ENCODE peak calls at places on chromosomes 5 and 9, in eight cellular contexts. One of them, this sample, is unnamed.

GRCh38 chr9:113888361-113888760 is 12.3 kb downstream of the ZNF618 start:
- DNase-seq in OCI-LY7: no peak
- DNase-seq in Peyer's patch: no peak
- DNase-seq in coronary artery: no peak
- DNase-seq in brain microvascular endothelial cell: no peak
- DNase-seq in osteoblast: no peak
- DNase-seq in endothelial cell of umbilical vein: no peak
- DNase-seq in right lobe of liver: no peak
- DNase-seq in this sample: no peak

GRCh38 chr5:134101686-134102439 is 12.6 kb upstream of the TCF7 start:
- DNase-seq in OCI-LY7: peak
- DNase-seq in Peyer's patch: peak
- DNase-seq in coronary artery: no peak
- DNase-seq in brain microvascular endothelial cell: no peak
- DNase-seq in osteoblast: peak
- DNase-seq in endothelial cell of umbilical vein: peak
- DNase-seq in right lobe of liver: peak
- DNase-seq in this sample: no peak

GRCh38 chr5:158812381-158812780 is 287.3 kb downstream of the EBF1 start:
- DNase-seq in OCI-LY7: peak
- DNase-seq in Peyer's patch: peak
- DNase-seq in coronary artery: no peak
- DNase-seq in brain microvascular endothelial cell: no peak
- DNase-seq in osteoblast: no peak
- DNase-seq in endothelial cell of umbilical vein: peak
- DNase-seq in right lobe of liver: no peak
- DNase-seq in this sample: no peak

GRCh38 chr5:147504535-147504934 is 5.3 kb downstream of the DPYSL3 start:
- DNase-seq in OCI-LY7: no peak
- DNase-seq in Peyer's patch: no peak
- DNase-seq in coronary artery: no peak
- DNase-seq in brain microvascular endothelial cell: no peak
- DNase-seq in osteoblast: no peak
- DNase-seq in endothelial cell of umbilical vein: peak
- DNase-seq in right lobe of liver: no peak
- DNase-seq in this sample: no peak

GRCh38 chr9:35681341-35682002 is 7.7 kb downstream of the CA9 start:
- DNase-seq in OCI-LY7: no peak
- DNase-seq in Peyer's patch: no peak
- DNase-seq in coronary artery: no peak
- DNase-seq in brain microvascular endothelial cell: no peak
- DNase-seq in osteoblast: no peak
- DNase-seq in endothelial cell of umbilical vein: no peak
- DNase-seq in right lobe of liver: no peak
- DNase-seq in this sample: peak

GRCh38 chr5:11234501-11234911 is 473.5 kb upstream of the DAP start:
- DNase-seq in OCI-LY7: no peak
- DNase-seq in Peyer's patch: no peak
- DNase-seq in coronary artery: no peak
- DNase-seq in brain microvascular endothelial cell: no peak
- DNase-seq in osteoblast: no peak
- DNase-seq in endothelial cell of umbilical vein: no peak
- DNase-seq in right lobe of liver: no peak
- DNase-seq in this sample: no peak

GRCh38 chr9:84860423-84861115 is 191.0 kb downstream of the NTRK2 start:
- DNase-seq in OCI-LY7: no peak
- DNase-seq in Peyer's patch: no peak
- DNase-seq in coronary artery: no peak
- DNase-seq in brain microvascular endothelial cell: peak
- DNase-seq in osteoblast: no peak
- DNase-seq in endothelial cell of umbilical vein: no peak
- DNase-seq in right lobe of liver: no peak
- DNase-seq in this sample: no peak

GRCh38 chr9:84266087-84266561 is 74.4 kb downstream of the SLC28A3 start:
- DNase-seq in OCI-LY7: no peak
- DNase-seq in Peyer's patch: no peak
- DNase-seq in coronary artery: no peak
- DNase-seq in brain microvascular endothelial cell: no peak
- DNase-seq in osteoblast: no peak
- DNase-seq in endothelial cell of umbilical vein: no peak
- DNase-seq in right lobe of liver: no peak
- DNase-seq in this sample: no peak

GRCh38 chr5:44372028-44372427 is 17.2 kb downstream of the FGF10 start:
- DNase-seq in OCI-LY7: no peak
- DNase-seq in Peyer's patch: no peak
- DNase-seq in coronary artery: no peak
- DNase-seq in brain microvascular endothelial cell: no peak
- DNase-seq in osteoblast: no peak
- DNase-seq in endothelial cell of umbilical vein: no peak
- DNase-seq in right lobe of liver: no peak
- DNase-seq in this sample: no peak

GRCh38 chr5:87924451-87924850 is 344.2 kb downstream of the TMEM161B start:
- DNase-seq in OCI-LY7: no peak
- DNase-seq in Peyer's patch: no peak
- DNase-seq in coronary artery: no peak
- DNase-seq in brain microvascular endothelial cell: no peak
- DNase-seq in osteoblast: no peak
- DNase-seq in endothelial cell of umbilical vein: no peak
- DNase-seq in right lobe of liver: no peak
- DNase-seq in this sample: no peak

GRCh38 chr5:151151263-151151660 is 6.3 kb downstream of the ANXA6 start:
- DNase-seq in OCI-LY7: no peak
- DNase-seq in Peyer's patch: no peak
- DNase-seq in coronary artery: no peak
- DNase-seq in brain microvascular endothelial cell: no peak
- DNase-seq in osteoblast: no peak
- DNase-seq in endothelial cell of umbilical vein: no peak
- DNase-seq in right lobe of liver: no peak
- DNase-seq in this sample: no peak

GRCh38 chr5:66378407-66378806 is 217.8 kb upstream of the MAST4 start:
- DNase-seq in OCI-LY7: no peak
- DNase-seq in Peyer's patch: no peak
- DNase-seq in coronary artery: no peak
- DNase-seq in brain microvascular endothelial cell: no peak
- DNase-seq in osteoblast: no peak
- DNase-seq in endothelial cell of umbilical vein: no peak
- DNase-seq in right lobe of liver: no peak
- DNase-seq in this sample: no peak

GRCh38 chr5:133801955-133802751 is 166.3 kb downstream of the C5orf15 start:
- DNase-seq in OCI-LY7: no peak
- DNase-seq in Peyer's patch: no peak
- DNase-seq in coronary artery: no peak
- DNase-seq in brain microvascular endothelial cell: peak
- DNase-seq in osteoblast: no peak
- DNase-seq in endothelial cell of umbilical vein: no peak
- DNase-seq in right lobe of liver: no peak
- DNase-seq in this sample: peak

GRCh38 chr5:74766348-74766886 is 500 bp downstream of the GFM2 start:
- DNase-seq in OCI-LY7: peak
- DNase-seq in Peyer's patch: no peak
- DNase-seq in coronary artery: no peak
- DNase-seq in brain microvascular endothelial cell: no peak
- DNase-seq in osteoblast: peak
- DNase-seq in endothelial cell of umbilical vein: peak
- DNase-seq in right lobe of liver: no peak
- DNase-seq in this sample: peak

GRCh38 chr9:3751125-3751758 is 225.4 kb upstream of the RFX3 start:
- DNase-seq in OCI-LY7: no peak
- DNase-seq in Peyer's patch: no peak
- DNase-seq in coronary artery: no peak
- DNase-seq in brain microvascular endothelial cell: no peak
- DNase-seq in osteoblast: no peak
- DNase-seq in endothelial cell of umbilical vein: no peak
- DNase-seq in right lobe of liver: no peak
- DNase-seq in this sample: peak

GRCh38 chr5:91383956-91384300 is 811 bp upstream of the ARRDC3 start:
- DNase-seq in OCI-LY7: peak
- DNase-seq in Peyer's patch: peak
- DNase-seq in coronary artery: no peak
- DNase-seq in brain microvascular endothelial cell: no peak
- DNase-seq in osteoblast: no peak
- DNase-seq in endothelial cell of umbilical vein: peak
- DNase-seq in right lobe of liver: no peak
- DNase-seq in this sample: no peak

GRCh38 chr5:32450952-32451351 is 6.4 kb upstream of the ZFR start:
- DNase-seq in OCI-LY7: no peak
- DNase-seq in Peyer's patch: no peak
- DNase-seq in coronary artery: no peak
- DNase-seq in brain microvascular endothelial cell: no peak
- DNase-seq in osteoblast: no peak
- DNase-seq in endothelial cell of umbilical vein: no peak
- DNase-seq in right lobe of liver: no peak
- DNase-seq in this sample: no peak

GRCh38 chr9:109887079-109887478 is 107.1 kb downstream of the PALM2AKAP2 start:
- DNase-seq in OCI-LY7: no peak
- DNase-seq in Peyer's patch: no peak
- DNase-seq in coronary artery: no peak
- DNase-seq in brain microvascular endothelial cell: peak
- DNase-seq in osteoblast: peak
- DNase-seq in endothelial cell of umbilical vein: peak
- DNase-seq in right lobe of liver: no peak
- DNase-seq in this sample: peak

GRCh38 chr5:82178378-82178777 is 99.8 kb downstream of the RPS23 start:
- DNase-seq in OCI-LY7: no peak
- DNase-seq in Peyer's patch: no peak
- DNase-seq in coronary artery: no peak
- DNase-seq in brain microvascular endothelial cell: no peak
- DNase-seq in osteoblast: no peak
- DNase-seq in endothelial cell of umbilical vein: no peak
- DNase-seq in right lobe of liver: no peak
- DNase-seq in this sample: no peak

GRCh38 chr9:75148551-75148950 is 60.2 kb downstream of the OSTF1 start:
- DNase-seq in OCI-LY7: no peak
- DNase-seq in Peyer's patch: no peak
- DNase-seq in coronary artery: no peak
- DNase-seq in brain microvascular endothelial cell: peak
- DNase-seq in osteoblast: peak
- DNase-seq in endothelial cell of umbilical vein: peak
- DNase-seq in right lobe of liver: no peak
- DNase-seq in this sample: peak

GRCh38 chr5:133707629-133708028 is 95.3 kb upstream of the FSTL4 start:
- DNase-seq in OCI-LY7: no peak
- DNase-seq in Peyer's patch: no peak
- DNase-seq in coronary artery: no peak
- DNase-seq in brain microvascular endothelial cell: no peak
- DNase-seq in osteoblast: no peak
- DNase-seq in endothelial cell of umbilical vein: no peak
- DNase-seq in right lobe of liver: no peak
- DNase-seq in this sample: no peak

GRCh38 chr5:27450607-27451006 is 412.2 kb upstream of the CDH9 start:
- DNase-seq in OCI-LY7: no peak
- DNase-seq in Peyer's patch: no peak
- DNase-seq in coronary artery: no peak
- DNase-seq in brain microvascular endothelial cell: no peak
- DNase-seq in osteoblast: no peak
- DNase-seq in endothelial cell of umbilical vein: no peak
- DNase-seq in right lobe of liver: no peak
- DNase-seq in this sample: peak

GRCh38 chr5:74412064-74412463 is 228.5 kb downstream of the ENC1 start:
- DNase-seq in OCI-LY7: no peak
- DNase-seq in Peyer's patch: no peak
- DNase-seq in coronary artery: no peak
- DNase-seq in brain microvascular endothelial cell: no peak
- DNase-seq in osteoblast: no peak
- DNase-seq in endothelial cell of umbilical vein: no peak
- DNase-seq in right lobe of liver: no peak
- DNase-seq in this sample: no peak

GRCh38 chr9:116599342-116599884 is 87.7 kb upstream of the TRIM32 start:
- DNase-seq in OCI-LY7: no peak
- DNase-seq in Peyer's patch: no peak
- DNase-seq in coronary artery: no peak
- DNase-seq in brain microvascular endothelial cell: no peak
- DNase-seq in osteoblast: no peak
- DNase-seq in endothelial cell of umbilical vein: no peak
- DNase-seq in right lobe of liver: no peak
- DNase-seq in this sample: no peak
- TF ChIP-seq CTCF in OCI-LY7: peak
- TF ChIP-seq CTCF in Peyer's patch: no peak
- TF ChIP-seq CTCF in coronary artery: no peak
- TF ChIP-seq CTCF in brain microvascular endothelial cell: peak
- TF ChIP-seq CTCF in osteoblast: peak
- TF ChIP-seq CTCF in endothelial cell of umbilical vein: no peak
- TF ChIP-seq CTCF in right lobe of liver: no peak
- TF ChIP-seq CTCF in this sample: no peak

DNA sequence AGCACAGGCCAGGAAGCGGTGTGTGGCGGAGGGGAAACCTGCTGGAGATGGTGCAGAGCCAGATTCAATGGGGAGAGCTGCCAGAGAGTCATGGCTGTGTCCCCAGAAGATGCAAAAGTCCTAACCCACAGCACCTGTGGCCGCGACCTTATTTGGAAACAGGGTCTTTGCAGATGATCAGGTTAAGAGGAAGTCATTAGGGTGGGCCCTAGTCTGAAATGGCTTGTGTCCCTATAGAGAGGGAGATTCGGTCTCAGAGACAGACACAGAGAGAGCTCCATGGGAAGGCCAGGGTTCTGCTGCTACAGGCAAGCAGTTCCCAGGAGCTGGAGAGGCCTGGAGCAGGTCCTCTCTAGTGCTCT is 1.8 kb upstream of the LPCAT1 start:
- DNase-seq in OCI-LY7: peak
- DNase-seq in Peyer's patch: peak
- DNase-seq in coronary artery: no peak
- DNase-seq in brain microvascular endothelial cell: no peak
- DNase-seq in osteoblast: peak
- DNase-seq in endothelial cell of umbilical vein: no peak
- DNase-seq in right lobe of liver: no peak
- DNase-seq in this sample: no peak
- H3K4me3 ChIP-seq in OCI-LY7: peak
- H3K4me3 ChIP-seq in Peyer's patch: no peak
- H3K4me3 ChIP-seq in coronary artery: no peak
- H3K4me3 ChIP-seq in brain microvascular endothelial cell: no peak
- H3K4me3 ChIP-seq in osteoblast: no peak
- H3K4me3 ChIP-seq in endothelial cell of umbilical vein: no peak
- H3K4me3 ChIP-seq in right lobe of liver: no peak
- H3K4me3 ChIP-seq in this sample: no peak

GRCh38 chr5:77828445-77828844 is 52.3 kb upstream of the TBCA start:
- DNase-seq in OCI-LY7: no peak
- DNase-seq in Peyer's patch: no peak
- DNase-seq in coronary artery: no peak
- DNase-seq in brain microvascular endothelial cell: no peak
- DNase-seq in osteoblast: no peak
- DNase-seq in endothelial cell of umbilical vein: no peak
- DNase-seq in right lobe of liver: no peak
- DNase-seq in this sample: no peak
- TF ChIP-seq CTCF in OCI-LY7: peak
- TF ChIP-seq CTCF in Peyer's patch: peak
- TF ChIP-seq CTCF in coronary artery: no peak
- TF ChIP-seq CTCF in brain microvascular endothelial cell: peak
- TF ChIP-seq CTCF in osteoblast: peak
- TF ChIP-seq CTCF in endothelial cell of umbilical vein: no peak
- TF ChIP-seq CTCF in right lobe of liver: no peak
- TF ChIP-seq CTCF in this sample: peak

DNA sequence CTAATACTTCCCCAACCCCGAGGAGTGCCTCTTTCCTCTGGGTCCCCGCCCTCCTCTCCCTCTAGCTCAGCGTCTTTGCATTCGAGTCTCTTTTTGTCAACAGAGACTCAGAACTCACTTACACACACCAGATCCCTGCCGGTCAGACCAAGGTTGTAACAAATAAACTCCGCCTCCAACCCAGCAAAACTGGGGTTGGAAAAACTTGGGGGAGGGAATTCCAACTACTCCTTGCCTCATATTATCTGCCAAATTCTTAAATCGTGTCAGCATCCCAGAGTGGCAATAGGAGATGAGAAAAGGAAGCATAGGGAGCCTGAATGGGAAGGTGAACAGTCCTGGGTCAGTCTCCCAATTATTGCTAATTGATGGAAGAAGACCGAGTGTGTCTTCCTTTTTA is at the start of gene HTR1A:
- DNase-seq in OCI-LY7: no peak
- DNase-seq in Peyer's patch: no peak
- DNase-seq in coronary artery: no peak
- DNase-seq in brain microvascular endothelial cell: no peak
- DNase-seq in osteoblast: no peak
- DNase-seq in endothelial cell of umbilical vein: no peak
- DNase-seq in right lobe of liver: no peak
- DNase-seq in this sample: no peak
- H3K4me3 ChIP-seq in OCI-LY7: no peak
- H3K4me3 ChIP-seq in Peyer's patch: no peak
- H3K4me3 ChIP-seq in coronary artery: no peak
- H3K4me3 ChIP-seq in brain microvascular endothelial cell: no peak
- H3K4me3 ChIP-seq in osteoblast: no peak
- H3K4me3 ChIP-seq in endothelial cell of umbilical vein: no peak
- H3K4me3 ChIP-seq in right lobe of liver: no peak
- H3K4me3 ChIP-seq in this sample: no peak